ENCODE peak calls at places on chromosome 20, in seven cellular contexts. One of them, this sample, is unnamed.

GRCh38 chr20:42259389-42259788 is 641.2 kb upstream of the CHD6 start:
- DNase-seq in cardiac muscle cell: no peak
- DNase-seq in brain microvascular endothelial cell: no peak
- DNase-seq in CD4-positive, alpha-beta T cell: no peak
- DNase-seq in tibial artery: no peak
- DNase-seq in IMR-90: no peak
- DNase-seq in fibroblast of lung: no peak
- DNase-seq in this sample: no peak

GRCh38 chr20:2729791-2730190 is 37.2 kb downstream of the EBF4 start:
- DNase-seq in cardiac muscle cell: peak; percentile 53
- DNase-seq in brain microvascular endothelial cell: no peak
- DNase-seq in CD4-positive, alpha-beta T cell: no peak
- DNase-seq in tibial artery: no peak
- DNase-seq in IMR-90: peak; percentile 6
- DNase-seq in fibroblast of lung: no peak
- DNase-seq in this sample: no peak

GRCh38 chr20:36606171-36607116 is 865 bp downstream of the RAB5IF start:
- DNase-seq in cardiac muscle cell: peak; percentile 46
- DNase-seq in brain microvascular endothelial cell: peak; percentile 13
- DNase-seq in CD4-positive, alpha-beta T cell: no peak
- DNase-seq in tibial artery: no peak
- DNase-seq in IMR-90: peak; percentile 21
- DNase-seq in fibroblast of lung: peak; percentile 39
- DNase-seq in this sample: no peak

GRCh38 chr20:9241232-9241692 is 172.4 kb downstream of the PLCB4 start:
- DNase-seq in cardiac muscle cell: peak; percentile 91
- DNase-seq in brain microvascular endothelial cell: peak; percentile 32
- DNase-seq in CD4-positive, alpha-beta T cell: no peak
- DNase-seq in tibial artery: no peak
- DNase-seq in IMR-90: peak; percentile 54
- DNase-seq in fibroblast of lung: peak; percentile 69
- DNase-seq in this sample: no peak

GRCh38 chr20:63957004-63957689 is 931 bp upstream of the UCKL1 start:
- DNase-seq in cardiac muscle cell: peak; percentile 74
- DNase-seq in brain microvascular endothelial cell: no peak
- DNase-seq in CD4-positive, alpha-beta T cell: peak; percentile 52
- DNase-seq in tibial artery: peak; percentile 88
- DNase-seq in IMR-90: peak; percentile 49
- DNase-seq in fibroblast of lung: peak; percentile 55
- DNase-seq in this sample: no peak

GRCh38 chr20:36544134-36545018 is 3.1 kb downstream of the MYL9 start:
- DNase-seq in cardiac muscle cell: peak; percentile 62
- DNase-seq in brain microvascular endothelial cell: peak; percentile 36
- DNase-seq in CD4-positive, alpha-beta T cell: no peak
- DNase-seq in tibial artery: peak; percentile 88
- DNase-seq in IMR-90: peak; percentile 68
- DNase-seq in fibroblast of lung: peak; percentile 63
- DNase-seq in this sample: no peak

GRCh38 chr20:21182832-21183563 is 57.1 kb downstream of the KIZ start:
- DNase-seq in cardiac muscle cell: peak; percentile 88
- DNase-seq in brain microvascular endothelial cell: peak; percentile 64
- DNase-seq in CD4-positive, alpha-beta T cell: no peak
- DNase-seq in tibial artery: peak; percentile 69
- DNase-seq in IMR-90: peak; percentile 88
- DNase-seq in fibroblast of lung: peak; percentile 88
- DNase-seq in this sample: peak; percentile 48

GRCh38 chr20:58649288-58650180 is 1.5 kb upstream of the STX16 start:
- DNase-seq in cardiac muscle cell: no peak
- DNase-seq in brain microvascular endothelial cell: no peak
- DNase-seq in CD4-positive, alpha-beta T cell: no peak
- DNase-seq in tibial artery: no peak
- DNase-seq in IMR-90: no peak
- DNase-seq in fibroblast of lung: no peak
- DNase-seq in this sample: no peak

GRCh38 chr20:11195899-11196558 is 522.2 kb upstream of the JAG1 start:
- DNase-seq in cardiac muscle cell: peak; percentile 20
- DNase-seq in brain microvascular endothelial cell: peak; percentile 68
- DNase-seq in CD4-positive, alpha-beta T cell: no peak
- DNase-seq in tibial artery: no peak
- DNase-seq in IMR-90: peak; percentile 95
- DNase-seq in fibroblast of lung: no peak
- DNase-seq in this sample: no peak

GRCh38 chr20:13270211-13270610 is 49.1 kb downstream of the ISM1 start:
- DNase-seq in cardiac muscle cell: no peak
- DNase-seq in brain microvascular endothelial cell: no peak
- DNase-seq in CD4-positive, alpha-beta T cell: no peak
- DNase-seq in tibial artery: no peak
- DNase-seq in IMR-90: no peak
- DNase-seq in fibroblast of lung: no peak
- DNase-seq in this sample: no peak

GRCh38 chr20:3685341-3685740 is 3.5 kb upstream of the ADAM33 start:
- DNase-seq in cardiac muscle cell: no peak
- DNase-seq in brain microvascular endothelial cell: no peak
- DNase-seq in CD4-positive, alpha-beta T cell: no peak
- DNase-seq in tibial artery: no peak
- DNase-seq in IMR-90: peak; percentile 53
- DNase-seq in fibroblast of lung: peak; percentile 13
- DNase-seq in this sample: no peak

GRCh38 chr20:363319-364078 is 16.6 kb downstream of the NRSN2 start:
- DNase-seq in cardiac muscle cell: no peak
- DNase-seq in brain microvascular endothelial cell: no peak
- DNase-seq in CD4-positive, alpha-beta T cell: no peak
- DNase-seq in tibial artery: no peak
- DNase-seq in IMR-90: peak; percentile 36
- DNase-seq in fibroblast of lung: no peak
- DNase-seq in this sample: no peak

GRCh38 chr20:41717464-41717863 is 99.3 kb upstream of the CHD6 start:
- DNase-seq in cardiac muscle cell: peak; percentile 44
- DNase-seq in brain microvascular endothelial cell: peak; percentile 8
- DNase-seq in CD4-positive, alpha-beta T cell: no peak
- DNase-seq in tibial artery: no peak
- DNase-seq in IMR-90: no peak
- DNase-seq in fibroblast of lung: peak; percentile 22
- DNase-seq in this sample: no peak

GRCh38 chr20:58721951-58722371 is 29.4 kb downstream of the NPEPL1 start:
- DNase-seq in cardiac muscle cell: no peak
- DNase-seq in brain microvascular endothelial cell: no peak
- DNase-seq in CD4-positive, alpha-beta T cell: no peak
- DNase-seq in tibial artery: peak; percentile 71
- DNase-seq in IMR-90: no peak
- DNase-seq in fibroblast of lung: no peak
- DNase-seq in this sample: no peak

GRCh38 chr20:32672982-32673727 is 586 bp downstream of the C20orf203 start:
- DNase-seq in cardiac muscle cell: no peak
- DNase-seq in brain microvascular endothelial cell: no peak
- DNase-seq in CD4-positive, alpha-beta T cell: no peak
- DNase-seq in tibial artery: no peak
- DNase-seq in IMR-90: no peak
- DNase-seq in fibroblast of lung: no peak
- DNase-seq in this sample: no peak

GRCh38 chr20:10603971-10604864 is 69.6 kb downstream of the JAG1 start:
- DNase-seq in cardiac muscle cell: peak; percentile 90
- DNase-seq in brain microvascular endothelial cell: peak; percentile 89
- DNase-seq in CD4-positive, alpha-beta T cell: no peak
- DNase-seq in tibial artery: peak; percentile 91
- DNase-seq in IMR-90: peak; percentile 94
- DNase-seq in fibroblast of lung: peak; percentile 96
- DNase-seq in this sample: peak; percentile 70

GRCh38 chr20:15618912-15619311 is 954.3 kb downstream of the KIF16B start:
- DNase-seq in cardiac muscle cell: no peak
- DNase-seq in brain microvascular endothelial cell: no peak
- DNase-seq in CD4-positive, alpha-beta T cell: no peak
- DNase-seq in tibial artery: no peak
- DNase-seq in IMR-90: no peak
- DNase-seq in fibroblast of lung: no peak
- DNase-seq in this sample: no peak

GRCh38 chr20:59938696-59939051 is 1.4 kb downstream of the PPP1R3D start:
- DNase-seq in cardiac muscle cell: no peak
- DNase-seq in brain microvascular endothelial cell: no peak
- DNase-seq in CD4-positive, alpha-beta T cell: no peak
- DNase-seq in tibial artery: no peak
- DNase-seq in IMR-90: peak; percentile 23
- DNase-seq in fibroblast of lung: no peak
- DNase-seq in this sample: no peak

GRCh38 chr20:36315545-36316351 is 9.6 kb downstream of the DLGAP4 start:
- DNase-seq in cardiac muscle cell: no peak
- DNase-seq in brain microvascular endothelial cell: no peak
- DNase-seq in CD4-positive, alpha-beta T cell: no peak
- DNase-seq in tibial artery: peak; percentile 34
- DNase-seq in IMR-90: no peak
- DNase-seq in fibroblast of lung: no peak
- DNase-seq in this sample: no peak

GRCh38 chr20:11214281-11214680 is 540.5 kb upstream of the JAG1 start:
- DNase-seq in cardiac muscle cell: peak; percentile 34
- DNase-seq in brain microvascular endothelial cell: no peak
- DNase-seq in CD4-positive, alpha-beta T cell: no peak
- DNase-seq in tibial artery: no peak
- DNase-seq in IMR-90: no peak
- DNase-seq in fibroblast of lung: peak; percentile 48
- DNase-seq in this sample: no peak

GRCh38 chr20:57030611-57031600 is 235.5 kb downstream of the BMP7 start:
- DNase-seq in cardiac muscle cell: peak; percentile 9
- DNase-seq in brain microvascular endothelial cell: peak; percentile 89
- DNase-seq in CD4-positive, alpha-beta T cell: no peak
- DNase-seq in tibial artery: no peak
- DNase-seq in IMR-90: peak; percentile 27
- DNase-seq in fibroblast of lung: no peak
- DNase-seq in this sample: no peak

DNA sequence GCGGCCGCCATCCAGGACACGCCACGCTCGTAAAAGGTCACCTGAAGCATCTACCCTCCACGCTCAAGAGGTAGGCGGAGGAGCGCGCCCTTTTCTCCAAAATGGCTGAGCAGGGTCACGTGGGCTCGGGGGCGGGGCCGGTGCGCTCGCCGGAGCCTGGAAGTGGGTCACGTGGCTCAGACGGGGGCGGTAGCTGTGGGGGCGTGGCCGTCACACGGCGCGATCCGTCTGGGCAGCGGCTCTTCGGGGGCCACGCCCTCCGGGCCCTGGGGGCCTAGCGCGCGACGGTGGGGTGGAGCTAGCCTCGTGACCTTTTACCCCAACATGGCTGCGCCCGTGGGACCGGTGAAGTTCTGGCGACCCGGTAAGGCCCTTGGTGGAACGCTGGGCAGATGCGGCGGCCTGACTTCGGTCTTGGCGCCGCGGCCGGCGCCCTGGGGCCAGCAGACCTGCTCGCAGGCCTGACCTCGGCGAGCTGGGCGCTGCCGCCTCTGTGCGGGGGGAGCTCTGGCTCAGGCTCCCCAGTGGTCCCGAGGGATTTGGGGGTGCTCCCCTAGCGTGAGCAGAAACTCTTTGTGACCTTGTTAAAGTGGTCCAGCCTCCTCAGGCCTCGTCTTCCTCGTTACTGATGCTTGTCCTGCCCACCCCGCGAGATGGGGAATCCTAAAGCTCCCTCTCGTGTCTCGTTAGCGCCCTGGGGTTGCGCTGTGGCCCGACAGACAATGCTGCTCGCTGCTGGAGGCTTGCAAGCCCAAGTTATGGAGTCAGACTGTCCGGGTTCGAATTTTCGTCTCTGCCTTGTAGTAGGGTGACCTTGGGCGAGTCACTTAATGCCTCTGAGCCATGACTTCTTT is at the start of gene DHX35:
- DNase-seq in cardiac muscle cell: peak; percentile 99
- DNase-seq in brain microvascular endothelial cell: peak; percentile 93
- DNase-seq in CD4-positive, alpha-beta T cell: peak; percentile 97
- DNase-seq in tibial artery: peak; percentile 99
- DNase-seq in IMR-90: peak; percentile 94
- DNase-seq in fibroblast of lung: peak; percentile 96
- DNase-seq in this sample: peak; percentile 83
- TF ChIP-seq CTCF in cardiac muscle cell: peak; percentile 49
- TF ChIP-seq CTCF in brain microvascular endothelial cell: peak; percentile 70
- TF ChIP-seq CTCF in CD4-positive, alpha-beta T cell: peak; percentile 23
- TF ChIP-seq CTCF in tibial artery: peak; percentile 27
- TF ChIP-seq CTCF in IMR-90: peak; percentile 38
- TF ChIP-seq CTCF in fibroblast of lung: peak; percentile 53
- TF ChIP-seq CTCF in this sample: peak; percentile 51

GRCh38 chr20:50720582-50720981 is 10.8 kb upstream of the PARD6B start:
- DNase-seq in cardiac muscle cell: no peak
- DNase-seq in brain microvascular endothelial cell: no peak
- DNase-seq in CD4-positive, alpha-beta T cell: no peak
- DNase-seq in tibial artery: no peak
- DNase-seq in IMR-90: no peak
- DNase-seq in fibroblast of lung: no peak
- DNase-seq in this sample: no peak
- H3K27ac ChIP-seq in cardiac muscle cell: no peak overlapping the region
- H3K27ac ChIP-seq in brain microvascular endothelial cell: no peak overlapping the region
- H3K27ac ChIP-seq in CD4-positive, alpha-beta T cell: no peak overlapping the region
- H3K27ac ChIP-seq in tibial artery: no peak overlapping the region
- H3K27ac ChIP-seq in IMR-90: no peak overlapping the region
- H3K27ac ChIP-seq in fibroblast of lung: no peak overlapping the region
- H3K27ac ChIP-seq in this sample: no peak overlapping the region

DNA sequence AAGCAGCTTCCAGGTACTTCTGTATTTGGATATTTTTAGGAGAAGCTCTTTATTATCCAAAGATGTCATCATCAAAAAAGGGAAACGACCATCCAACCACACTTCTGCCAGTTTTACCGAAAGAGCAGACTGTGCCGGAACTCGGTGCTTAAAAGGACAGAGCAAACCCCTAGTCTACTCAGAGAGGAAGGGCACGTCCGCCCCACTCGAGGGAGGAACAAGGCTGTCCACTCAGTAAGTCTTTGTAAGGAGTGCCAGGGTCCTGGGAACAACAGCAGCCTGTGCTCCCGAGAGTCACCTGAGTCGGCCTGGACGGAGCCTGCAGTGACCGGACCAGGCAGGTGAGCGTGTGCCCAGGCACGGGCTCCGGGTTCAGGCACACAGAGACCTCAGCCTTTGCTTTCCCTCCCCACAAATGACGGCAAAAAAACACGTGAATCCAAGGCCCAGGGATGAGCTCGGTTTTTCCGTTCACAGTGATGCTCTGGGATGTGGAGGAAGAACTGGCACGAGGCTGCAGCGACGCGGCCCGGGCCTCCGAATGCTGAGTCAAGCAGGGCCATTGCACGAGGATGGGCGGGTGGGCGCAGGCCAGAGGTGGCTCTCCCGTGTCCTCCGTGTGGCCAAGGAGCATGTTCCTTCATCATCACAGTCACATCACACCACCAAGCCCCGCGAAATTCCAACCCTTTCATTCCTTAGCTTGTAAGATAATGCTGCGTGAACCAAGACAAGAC is 17.4 kb upstream of the SLCO4A1 start:
- DNase-seq in cardiac muscle cell: no peak
- DNase-seq in brain microvascular endothelial cell: no peak
- DNase-seq in CD4-positive, alpha-beta T cell: no peak
- DNase-seq in tibial artery: peak; percentile 82
- DNase-seq in IMR-90: no peak
- DNase-seq in fibroblast of lung: no peak
- DNase-seq in this sample: no peak
- TF ChIP-seq CTCF in cardiac muscle cell: no peak
- TF ChIP-seq CTCF in brain microvascular endothelial cell: no peak
- TF ChIP-seq CTCF in CD4-positive, alpha-beta T cell: no peak
- TF ChIP-seq CTCF in tibial artery: no peak
- TF ChIP-seq CTCF in IMR-90: no peak
- TF ChIP-seq CTCF in fibroblast of lung: no peak
- TF ChIP-seq CTCF in this sample: no peak

DNA sequence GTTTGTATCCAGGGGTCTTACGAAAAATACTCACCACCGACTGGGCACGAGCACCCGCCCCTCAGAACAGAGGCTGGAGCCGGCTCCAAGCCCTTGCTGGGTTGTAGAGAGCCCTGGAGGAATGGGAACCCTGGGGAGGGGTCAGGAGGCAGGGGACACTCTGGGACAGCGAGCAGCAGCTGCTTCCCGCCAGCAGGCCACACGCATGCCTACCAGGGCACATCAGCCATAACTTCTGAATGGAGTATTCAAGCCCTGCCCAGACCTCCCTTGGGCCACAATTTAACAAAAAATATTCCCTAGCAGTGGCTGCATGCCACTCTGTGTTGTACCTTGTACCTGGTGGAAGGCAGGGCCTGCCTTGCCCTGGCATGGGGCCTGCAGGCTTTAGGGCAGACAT is 31.6 kb upstream of the CD93 start:
- DNase-seq in cardiac muscle cell: no peak
- DNase-seq in brain microvascular endothelial cell: no peak
- DNase-seq in CD4-positive, alpha-beta T cell: no peak
- DNase-seq in tibial artery: no peak
- DNase-seq in IMR-90: no peak
- DNase-seq in fibroblast of lung: no peak
- DNase-seq in this sample: no peak
- H3K27ac ChIP-seq in cardiac muscle cell: no peak overlapping the region
- H3K27ac ChIP-seq in brain microvascular endothelial cell: no peak overlapping the region
- H3K27ac ChIP-seq in CD4-positive, alpha-beta T cell: no peak overlapping the region
- H3K27ac ChIP-seq in tibial artery: no peak overlapping the region
- H3K27ac ChIP-seq in IMR-90: no peak overlapping the region
- H3K27ac ChIP-seq in fibroblast of lung: no peak overlapping the region
- H3K27ac ChIP-seq in this sample: no peak overlapping the region

This sample was measured in AG04450.